ENCODE peak calls at places on chromosome 6, in six cellular contexts. One of them, this sample, is unnamed.

GRCh38 chr6:14110001-14110818 is 7.4 kb upstream of the CD83 start:
- DNase-seq in lower lobe of right lung: no peak
- DNase-seq in cardiac muscle cell: no peak
- DNase-seq in AG04450: no peak
- DNase-seq in effector CD8-positive, alpha-beta T cell: no peak
- DNase-seq in pancreas: no peak
- DNase-seq in this sample: no peak

GRCh38 chr6:148037496-148037895 is 305.1 kb upstream of the SASH1 start:
- DNase-seq in lower lobe of right lung: no peak
- DNase-seq in cardiac muscle cell: no peak
- DNase-seq in AG04450: no peak
- DNase-seq in effector CD8-positive, alpha-beta T cell: no peak
- DNase-seq in pancreas: no peak
- DNase-seq in this sample: peak

GRCh38 chr6:30722280-30723112 is 2.3 kb downstream of the TUBB start:
- DNase-seq in lower lobe of right lung: peak
- DNase-seq in cardiac muscle cell: peak
- DNase-seq in AG04450: no peak
- DNase-seq in effector CD8-positive, alpha-beta T cell: peak
- DNase-seq in pancreas: peak
- DNase-seq in this sample: no peak

GRCh38 chr6:44809256-44809655 is 421.8 kb downstream of the CDC5L start:
- DNase-seq in lower lobe of right lung: no peak
- DNase-seq in cardiac muscle cell: no peak
- DNase-seq in AG04450: no peak
- DNase-seq in effector CD8-positive, alpha-beta T cell: no peak
- DNase-seq in pancreas: no peak
- DNase-seq in this sample: no peak

GRCh38 chr6:1495344-1495743 is 106.0 kb downstream of the FOXF2 start:
- DNase-seq in lower lobe of right lung: no peak
- DNase-seq in cardiac muscle cell: no peak
- DNase-seq in AG04450: no peak
- DNase-seq in effector CD8-positive, alpha-beta T cell: no peak
- DNase-seq in pancreas: no peak
- DNase-seq in this sample: no peak

GRCh38 chr6:104908031-104908430 is 48.3 kb upstream of the HACE1 start:
- DNase-seq in lower lobe of right lung: no peak
- DNase-seq in cardiac muscle cell: no peak
- DNase-seq in AG04450: no peak
- DNase-seq in effector CD8-positive, alpha-beta T cell: no peak
- DNase-seq in pancreas: no peak
- DNase-seq in this sample: no peak

GRCh38 chr6:81753709-81754678 is 1.5 kb upstream of the TENT5A start:
- DNase-seq in lower lobe of right lung: peak
- DNase-seq in cardiac muscle cell: peak
- DNase-seq in AG04450: no peak
- DNase-seq in effector CD8-positive, alpha-beta T cell: peak
- DNase-seq in pancreas: peak
- DNase-seq in this sample: no peak

GRCh38 chr6:77548662-77549366 is 85.5 kb upstream of the HTR1B start:
- DNase-seq in lower lobe of right lung: no peak
- DNase-seq in cardiac muscle cell: no peak
- DNase-seq in AG04450: no peak
- DNase-seq in effector CD8-positive, alpha-beta T cell: no peak
- DNase-seq in pancreas: no peak
- DNase-seq in this sample: no peak

GRCh38 chr6:43437700-43438099 is 10.4 kb downstream of the ABCC10 start:
- DNase-seq in lower lobe of right lung: no peak
- DNase-seq in cardiac muscle cell: no peak
- DNase-seq in AG04450: no peak
- DNase-seq in effector CD8-positive, alpha-beta T cell: no peak
- DNase-seq in pancreas: no peak
- DNase-seq in this sample: no peak

GRCh38 chr6:43916091-43916923 is 146.3 kb downstream of the VEGFA start:
- DNase-seq in lower lobe of right lung: peak
- DNase-seq in cardiac muscle cell: peak
- DNase-seq in AG04450: no peak
- DNase-seq in effector CD8-positive, alpha-beta T cell: no peak
- DNase-seq in pancreas: no peak
- DNase-seq in this sample: no peak

GRCh38 chr6:35637911-35638310 is 50.8 kb downstream of the FKBP5 start:
- DNase-seq in lower lobe of right lung: no peak
- DNase-seq in cardiac muscle cell: no peak
- DNase-seq in AG04450: no peak
- DNase-seq in effector CD8-positive, alpha-beta T cell: no peak
- DNase-seq in pancreas: no peak
- DNase-seq in this sample: no peak

GRCh38 chr6:100568255-100568654 is 103.5 kb upstream of the SIM1 start:
- DNase-seq in lower lobe of right lung: no peak
- DNase-seq in cardiac muscle cell: no peak
- DNase-seq in AG04450: no peak
- DNase-seq in effector CD8-positive, alpha-beta T cell: no peak
- DNase-seq in pancreas: no peak
- DNase-seq in this sample: no peak

GRCh38 chr6:149974825-149975224 is 11.1 kb downstream of the ULBP1 start:
- DNase-seq in lower lobe of right lung: no peak
- DNase-seq in cardiac muscle cell: no peak
- DNase-seq in AG04450: no peak
- DNase-seq in effector CD8-positive, alpha-beta T cell: no peak
- DNase-seq in pancreas: no peak
- DNase-seq in this sample: no peak

GRCh38 chr6:110341671-110342304 is 16.4 kb downstream of the METTL24 start:
- DNase-seq in lower lobe of right lung: no peak
- DNase-seq in cardiac muscle cell: peak
- DNase-seq in AG04450: no peak
- DNase-seq in effector CD8-positive, alpha-beta T cell: no peak
- DNase-seq in pancreas: no peak
- DNase-seq in this sample: no peak

GRCh38 chr6:139597781-139598368 is 223.4 kb upstream of the CITED2 start:
- DNase-seq in lower lobe of right lung: peak
- DNase-seq in cardiac muscle cell: peak
- DNase-seq in AG04450: peak
- DNase-seq in effector CD8-positive, alpha-beta T cell: no peak
- DNase-seq in pancreas: peak
- DNase-seq in this sample: peak

GRCh38 chr6:115997990-115998585 is 62.6 kb downstream of the FRK start:
- DNase-seq in lower lobe of right lung: no peak
- DNase-seq in cardiac muscle cell: no peak
- DNase-seq in AG04450: no peak
- DNase-seq in effector CD8-positive, alpha-beta T cell: no peak
- DNase-seq in pancreas: no peak
- DNase-seq in this sample: no peak

GRCh38 chr6:125586074-125586473 is 163.4 kb upstream of the HEY2 start:
- DNase-seq in lower lobe of right lung: no peak
- DNase-seq in cardiac muscle cell: peak
- DNase-seq in AG04450: no peak
- DNase-seq in effector CD8-positive, alpha-beta T cell: no peak
- DNase-seq in pancreas: no peak
- DNase-seq in this sample: no peak

GRCh38 chr6:22582806-22583205 is 13.4 kb downstream of the HDGFL1 start:
- DNase-seq in lower lobe of right lung: no peak
- DNase-seq in cardiac muscle cell: peak
- DNase-seq in AG04450: no peak
- DNase-seq in effector CD8-positive, alpha-beta T cell: no peak
- DNase-seq in pancreas: no peak
- DNase-seq in this sample: no peak

GRCh38 chr6:35568967-35569606 is 56.4 kb upstream of the TULP1 start:
- DNase-seq in lower lobe of right lung: peak
- DNase-seq in cardiac muscle cell: peak
- DNase-seq in AG04450: no peak
- DNase-seq in effector CD8-positive, alpha-beta T cell: no peak
- DNase-seq in pancreas: peak
- DNase-seq in this sample: no peak

GRCh38 chr6:61787998-61788397 is 498.0 kb downstream of the KHDRBS2 start:
- DNase-seq in lower lobe of right lung: no peak
- DNase-seq in cardiac muscle cell: no peak
- DNase-seq in AG04450: no peak
- DNase-seq in effector CD8-positive, alpha-beta T cell: no peak
- DNase-seq in pancreas: no peak
- DNase-seq in this sample: no peak

GRCh38 chr6:35764238-35764896 is 12.0 kb upstream of the CLPSL2 start:
- DNase-seq in lower lobe of right lung: no peak
- DNase-seq in cardiac muscle cell: no peak
- DNase-seq in AG04450: no peak
- DNase-seq in effector CD8-positive, alpha-beta T cell: no peak
- DNase-seq in pancreas: peak
- DNase-seq in this sample: no peak

GRCh38 chr6:119126140-119126539 is 47.7 kb upstream of the FAM184A start:
- DNase-seq in lower lobe of right lung: no peak
- DNase-seq in cardiac muscle cell: no peak
- DNase-seq in AG04450: no peak
- DNase-seq in effector CD8-positive, alpha-beta T cell: no peak
- DNase-seq in pancreas: no peak
- DNase-seq in this sample: no peak

GRCh38 chr6:22026160-22026678 is 270.6 kb downstream of the PRL start:
- DNase-seq in lower lobe of right lung: no peak
- DNase-seq in cardiac muscle cell: peak
- DNase-seq in AG04450: no peak
- DNase-seq in effector CD8-positive, alpha-beta T cell: no peak
- DNase-seq in pancreas: no peak
- DNase-seq in this sample: no peak

GRCh38 chr6:34851361-34851760 is 36.5 kb downstream of the TAF11 start:
- DNase-seq in lower lobe of right lung: no peak
- DNase-seq in cardiac muscle cell: no peak
- DNase-seq in AG04450: no peak
- DNase-seq in effector CD8-positive, alpha-beta T cell: no peak
- DNase-seq in pancreas: no peak
- DNase-seq in this sample: no peak

GRCh38 chr6:15387118-15387517 is 141.2 kb downstream of the JARID2 start:
- DNase-seq in lower lobe of right lung: no peak
- DNase-seq in cardiac muscle cell: peak
- DNase-seq in AG04450: no peak
- DNase-seq in effector CD8-positive, alpha-beta T cell: no peak
- DNase-seq in pancreas: no peak
- DNase-seq in this sample: no peak

GRCh38 chr6:51830666-51831065 is 256.7 kb downstream of the PKHD1 start:
- DNase-seq in lower lobe of right lung: no peak
- DNase-seq in cardiac muscle cell: no peak
- DNase-seq in AG04450: no peak
- DNase-seq in effector CD8-positive, alpha-beta T cell: no peak
- DNase-seq in pancreas: no peak
- DNase-seq in this sample: no peak

GRCh38 chr6:30885999-30886896 is 1.9 kb downstream of the DDR1 start:
- DNase-seq in lower lobe of right lung: no peak
- DNase-seq in cardiac muscle cell: peak
- DNase-seq in AG04450: peak
- DNase-seq in effector CD8-positive, alpha-beta T cell: no peak
- DNase-seq in pancreas: peak
- DNase-seq in this sample: no peak

GRCh38 chr6:37525460-37526357 is 26.0 kb upstream of the CCDC167 start:
- DNase-seq in lower lobe of right lung: no peak
- DNase-seq in cardiac muscle cell: peak
- DNase-seq in AG04450: no peak
- DNase-seq in effector CD8-positive, alpha-beta T cell: no peak
- DNase-seq in pancreas: no peak
- DNase-seq in this sample: no peak

GRCh38 chr6:17527076-17527475 is 73.0 kb upstream of the FAM8A1 start:
- DNase-seq in lower lobe of right lung: no peak
- DNase-seq in cardiac muscle cell: no peak
- DNase-seq in AG04450: no peak
- DNase-seq in effector CD8-positive, alpha-beta T cell: no peak
- DNase-seq in pancreas: no peak
- DNase-seq in this sample: no peak

GRCh38 chr6:40958740-40959139 is 80.3 kb downstream of the UNC5CL start:
- DNase-seq in lower lobe of right lung: no peak
- DNase-seq in cardiac muscle cell: no peak
- DNase-seq in AG04450: no peak
- DNase-seq in effector CD8-positive, alpha-beta T cell: no peak
- DNase-seq in pancreas: no peak
- DNase-seq in this sample: no peak

GRCh38 chr6:54426995-54427394 is 118.8 kb downstream of the TINAG start:
- DNase-seq in lower lobe of right lung: no peak
- DNase-seq in cardiac muscle cell: no peak
- DNase-seq in AG04450: no peak
- DNase-seq in effector CD8-positive, alpha-beta T cell: no peak
- DNase-seq in pancreas: no peak
- DNase-seq in this sample: no peak

GRCh38 chr6:50030777-50031562 is 9.2 kb upstream of the DEFB110 start:
- DNase-seq in lower lobe of right lung: no peak
- DNase-seq in cardiac muscle cell: no peak
- DNase-seq in AG04450: no peak
- DNase-seq in effector CD8-positive, alpha-beta T cell: no peak
- DNase-seq in pancreas: no peak
- DNase-seq in this sample: no peak

GRCh38 chr6:8113260-8113659 is 10.9 kb upstream of the EEF1E1 start:
- DNase-seq in lower lobe of right lung: no peak
- DNase-seq in cardiac muscle cell: no peak
- DNase-seq in AG04450: no peak
- DNase-seq in effector CD8-positive, alpha-beta T cell: no peak
- DNase-seq in pancreas: no peak
- DNase-seq in this sample: no peak

GRCh38 chr6:141388666-141389065 is 744.1 kb upstream of the GJE1 start:
- DNase-seq in lower lobe of right lung: no peak
- DNase-seq in cardiac muscle cell: no peak
- DNase-seq in AG04450: no peak
- DNase-seq in effector CD8-positive, alpha-beta T cell: no peak
- DNase-seq in pancreas: no peak
- DNase-seq in this sample: no peak

GRCh38 chr6:144286503-144287393 is 1.6 kb downstream of the UTRN start:
- DNase-seq in lower lobe of right lung: peak
- DNase-seq in cardiac muscle cell: peak
- DNase-seq in AG04450: peak
- DNase-seq in effector CD8-positive, alpha-beta T cell: no peak
- DNase-seq in pancreas: peak
- DNase-seq in this sample: no peak

GRCh38 chr6:136860043-136860442 is 37.7 kb downstream of the PEX7 start:
- DNase-seq in lower lobe of right lung: no peak
- DNase-seq in cardiac muscle cell: no peak
- DNase-seq in AG04450: no peak
- DNase-seq in effector CD8-positive, alpha-beta T cell: no peak
- DNase-seq in pancreas: peak
- DNase-seq in this sample: no peak

GRCh38 chr6:30770592-30770991 is 26.2 kb upstream of the IER3 start:
- DNase-seq in lower lobe of right lung: no peak
- DNase-seq in cardiac muscle cell: no peak
- DNase-seq in AG04450: no peak
- DNase-seq in effector CD8-positive, alpha-beta T cell: no peak
- DNase-seq in pancreas: no peak
- DNase-seq in this sample: no peak

This sample was measured in HFF-Myc.